ENCODE peak calls at places on chromosomes 13 and 19, in eight cellular contexts. P, T, Q, G, N, I, J and M are unnamed samples.

GRCh38 chr13:83895994-83896580 is 13.8 kb upstream of the SLITRK1 start:
- DNase-seq in P (no peak), T (peak), Q (no peak), G (no peak), N (no peak), I (no peak), J (no peak), M (no peak)

GRCh38 chr13:34777914-34778303 is 164.2 kb upstream of the NBEA start:
- DNase-seq in P (no peak), T (no peak), Q (no peak), G (no peak), N (no peak), I (no peak), J (no peak), M (no peak)

GRCh38 chr13:46516624-46517318 is 36.2 kb upstream of the LRCH1 start:
- DNase-seq in P (no peak), T (peak), Q (no peak), G (no peak), N (no peak), I (no peak), J (no peak), M (no peak)

GRCh38 chr13:74930402-74931165 is 551.4 kb downstream of the TBC1D4 start:
- DNase-seq in P (no peak), T (peak), Q (no peak), G (no peak), N (no peak), I (no peak), J (no peak), M (no peak)

GRCh38 chr13:113506025-113506685 is 15.6 kb upstream of the DCUN1D2 start:
- DNase-seq in P (no peak), T (no peak), Q (no peak), G (no peak), N (no peak), I (no peak), J (peak), M (no peak)

GRCh38 chr13:25625361-25625760 is 253.6 kb downstream of the ATP8A2 start:
- DNase-seq in P (no peak), T (no peak), Q (no peak), G (no peak), N (no peak), I (no peak), J (no peak), M (no peak)

GRCh38 chr13:30679483-30680330 is 55.6 kb upstream of the ALOX5AP start:
- DNase-seq in P (peak), T (peak), Q (no peak), G (peak), N (no peak), I (no peak), J (peak), M (peak)

GRCh38 chr13:72643339-72643989 is 84.0 kb downstream of the MZT1 start:
- DNase-seq in P (peak), T (peak), Q (peak), G (peak), N (no peak), I (no peak), J (peak), M (peak)

GRCh38 chr13:24124789-24125476 is 35.6 kb upstream of the SPATA13 start:
- DNase-seq in P (peak), T (no peak), Q (no peak), G (peak), N (no peak), I (no peak), J (no peak), M (peak)

GRCh38 chr19:2761876-2762782 is 20.9 kb downstream of the SGTA start:
- DNase-seq in P (no peak), T (no peak), Q (no peak), G (no peak), N (no peak), I (no peak), J (no peak), M (no peak)

GRCh38 chr13:114035583-114036501 is 62.0 kb upstream of the C13orf46 start:
- DNase-seq in P (peak), T (no peak), Q (no peak), G (no peak), N (no peak), I (no peak), J (no peak), M (no peak)

DNA sequence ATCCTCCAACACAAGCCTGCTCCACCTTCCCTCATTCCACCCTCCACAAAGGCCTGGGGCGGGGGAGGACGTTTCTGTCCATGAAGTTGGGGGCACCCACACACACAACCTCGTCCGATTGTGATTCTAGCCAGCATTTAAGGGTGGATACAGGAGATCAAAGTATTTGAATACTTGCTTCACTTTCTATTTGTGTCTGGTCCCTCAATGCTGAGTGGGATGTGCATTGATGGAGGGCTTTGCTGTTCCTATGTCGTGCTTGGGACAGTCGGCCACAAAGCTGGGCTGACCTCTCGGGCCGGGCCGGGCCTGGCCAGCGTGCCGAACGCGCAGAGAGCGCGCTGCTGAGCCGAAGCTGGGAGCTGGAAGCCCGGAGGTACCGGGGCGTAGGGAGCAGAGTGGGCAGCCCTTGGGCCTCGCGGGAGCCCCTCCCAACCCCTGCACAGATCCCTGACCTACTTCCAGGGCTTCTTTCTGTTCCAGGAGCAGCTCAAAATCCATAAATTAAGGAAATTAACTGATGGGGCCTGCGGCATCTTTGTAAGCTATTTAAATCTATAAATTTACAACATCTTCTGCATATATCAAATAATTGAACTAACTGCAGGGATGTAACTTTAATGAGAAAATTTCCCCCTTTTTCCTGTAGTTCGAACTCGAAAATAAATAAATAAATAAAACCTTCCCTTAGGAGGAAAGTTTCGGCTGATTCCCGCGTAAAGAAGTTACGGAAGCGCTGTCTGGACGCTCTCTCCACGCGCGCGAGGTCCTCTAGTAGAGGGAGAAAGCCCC is 1.9 kb upstream of the KCTD15 start:
- DNase-seq in P (no peak), T (peak), Q (no peak), G (no peak), N (peak), I (no peak), J (no peak), M (no peak)
- TF ChIP-seq CTCF in P (no peak), T (no peak), Q (no peak), G (no peak), N (no peak), I (no peak), J (no peak), M (no peak)

GRCh38 chr13:27425918-27426630 is 1.7 kb downstream of the GTF3A start:
- DNase-seq in P (peak), T (peak), Q (peak), G (peak), N (peak), I (peak), J (peak), M (peak)
- TF ChIP-seq CTCF in P (peak), T (peak), Q (no peak), G (peak), N (peak), I (no peak), J (peak), M (peak)

DNA sequence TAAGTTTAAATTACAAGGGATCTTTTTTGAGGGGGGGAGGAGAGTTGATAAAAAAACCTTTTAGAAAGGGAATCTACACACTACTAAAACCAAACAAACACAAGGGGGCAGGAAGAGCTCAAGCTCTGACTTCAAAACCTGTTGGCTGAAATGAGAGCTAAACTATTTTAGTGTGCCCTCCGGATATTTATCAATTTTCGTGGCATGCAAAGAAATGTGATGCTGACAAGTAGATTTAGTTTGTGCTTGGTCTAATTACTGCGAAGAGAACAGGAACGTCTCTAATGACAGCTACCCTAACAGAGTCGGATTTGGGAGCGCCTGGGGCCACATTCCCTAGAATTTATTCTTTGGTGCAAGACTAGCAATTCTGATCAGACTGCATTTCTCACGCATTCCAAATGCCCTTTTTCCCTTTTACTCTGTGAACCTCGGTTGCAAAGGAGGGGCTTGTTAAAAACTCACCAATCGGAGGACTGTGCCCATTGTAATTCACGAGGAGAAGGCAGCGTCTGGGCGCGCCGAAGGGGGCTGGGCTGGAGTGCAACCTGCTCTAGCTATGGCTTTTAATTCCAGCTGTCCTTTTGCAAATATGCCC is 804 bp upstream of the FREM2 start:
- DNase-seq in P (peak), T (peak), Q (no peak), G (peak), N (no peak), I (no peak), J (no peak), M (no peak)
- TF ChIP-seq CTCF in P (peak), T (no peak), Q (no peak), G (no peak), N (no peak), I (no peak), J (peak), M (no peak)

GRCh38 chr19:306151-306900 is 15.1 kb upstream of the PLPP2 start:
- DNase-seq in P (no peak), T (no peak), Q (no peak), G (no peak), N (no peak), I (peak), J (no peak), M (no peak)
- TF ChIP-seq CTCF in P (no peak), T (no peak), Q (no peak), G (no peak), N (no peak), I (no peak), J (no peak), M (no peak)

GRCh38 chr19:16193466-16193865 is 4.2 kb upstream of the AP1M1 start:
- DNase-seq in P (no peak), T (no peak), Q (no peak), G (no peak), N (no peak), I (no peak), J (no peak), M (no peak)

GRCh38 chr19:16190736-16191135 is 5.5 kb downstream of the FAM32A start:
- DNase-seq in P (no peak), T (no peak), Q (no peak), G (no peak), N (no peak), I (no peak), J (no peak), M (no peak)

GRCh38 chr19:16188521-16188920 is 3.3 kb downstream of the FAM32A start:
- DNase-seq in P (no peak), T (no peak), Q (no peak), G (no peak), N (no peak), I (no peak), J (no peak), M (no peak)

GRCh38 chr19:16190198-16190597 is 5.0 kb downstream of the FAM32A start:
- DNase-seq in P (no peak), T (no peak), Q (no peak), G (no peak), N (no peak), I (no peak), J (no peak), M (no peak)

DNA sequence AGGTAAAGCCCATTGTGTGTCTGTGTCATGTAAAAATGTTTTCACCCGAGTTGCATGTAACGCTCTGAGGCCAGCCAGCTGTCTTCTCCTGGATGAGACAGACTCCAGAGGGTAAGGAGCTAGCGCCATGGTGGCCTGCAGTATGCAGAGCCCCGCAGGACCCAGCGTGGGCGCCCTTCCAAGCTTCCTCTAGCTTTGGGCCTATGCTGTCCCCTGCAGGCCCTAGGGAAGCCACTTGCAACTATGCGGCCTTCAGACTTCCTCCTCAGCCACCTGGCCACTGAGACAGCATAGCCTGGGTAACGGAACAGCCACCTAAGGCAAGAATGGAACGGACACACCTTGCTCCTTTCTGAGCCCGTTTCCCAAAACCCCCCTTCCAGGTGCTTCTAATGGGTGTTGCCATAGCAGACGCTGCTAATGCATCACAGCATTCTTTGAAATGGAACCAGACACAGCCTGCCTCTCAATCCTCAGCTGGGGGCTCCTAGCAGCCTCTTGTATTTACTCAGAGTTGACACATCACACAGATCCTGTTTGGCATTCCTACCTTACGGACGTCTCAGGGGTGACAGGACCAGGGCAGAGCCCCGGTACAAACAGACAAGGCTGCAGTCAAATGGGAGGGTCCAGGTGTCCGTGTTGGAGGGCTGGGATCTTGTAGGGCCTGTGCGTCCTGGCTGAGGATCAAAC is 6.2 kb downstream of the FAM32A start:
- DNase-seq in P (no peak), T (no peak), Q (no peak), G (no peak), N (no peak), I (no peak), J (no peak), M (no peak)
- TF ChIP-seq CTCF in P (no peak), T (no peak), Q (peak), G (no peak), N (no peak), I (no peak), J (no peak), M (no peak)

DNA sequence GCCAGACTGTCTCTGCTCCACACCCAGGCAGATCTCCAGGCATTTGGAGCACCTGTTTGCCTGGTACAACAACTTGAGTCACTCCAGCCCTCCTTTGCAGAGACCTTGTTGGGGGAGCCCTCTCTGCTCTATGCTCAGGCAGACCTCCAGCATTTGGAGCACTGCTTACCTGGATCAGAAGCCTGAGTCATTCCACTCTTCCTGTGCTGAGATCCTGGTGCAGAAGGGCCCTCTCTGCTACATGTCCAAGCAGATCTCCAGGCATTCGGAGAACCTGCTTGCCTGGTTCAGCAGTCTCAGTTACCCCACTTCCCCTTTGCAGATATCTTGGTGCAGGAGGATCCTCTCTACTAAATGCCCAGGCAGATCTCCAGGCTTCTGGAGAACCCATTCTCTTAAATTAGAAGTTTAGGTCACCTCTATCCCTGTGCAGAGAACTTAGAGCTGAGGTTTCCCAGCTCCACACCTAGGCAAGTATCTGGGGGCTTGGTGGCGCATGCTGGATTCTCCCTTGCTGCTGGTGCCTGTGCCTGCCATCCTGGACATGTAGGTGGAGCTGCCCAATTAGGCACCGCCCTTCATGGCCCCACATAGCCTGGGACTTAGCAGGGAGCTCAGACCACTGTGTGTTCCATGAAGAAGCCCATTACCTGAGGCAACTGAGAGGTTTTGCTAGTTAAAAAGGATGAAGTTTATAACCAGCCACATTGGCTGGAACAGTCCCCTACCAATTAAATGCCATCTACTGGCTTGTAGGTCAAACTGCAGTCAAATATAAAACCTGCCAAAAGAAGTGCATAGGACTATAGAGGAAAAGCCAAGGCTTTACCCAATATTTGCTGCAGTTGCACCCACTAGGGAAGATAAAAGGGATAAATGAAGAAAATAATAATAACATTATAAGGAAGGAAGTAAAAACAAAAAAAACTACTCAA is 97.6 kb upstream of the SLITRK6 start:
- DNase-seq in P (no peak), T (no peak), Q (no peak), G (no peak), N (no peak), I (no peak), J (no peak), M (no peak)
- TF ChIP-seq CTCF in P (no peak), T (no peak), Q (no peak), G (no peak), N (no peak), I (no peak), J (peak), M (no peak)

GRCh38 chr19:32322541-32322940 is 22.9 kb upstream of the ZNF507 start:
- DNase-seq in P (no peak), T (no peak), Q (no peak), G (no peak), N (no peak), I (no peak), J (no peak), M (no peak)

GRCh38 chr19:32316034-32316433 is 29.4 kb upstream of the ZNF507 start:
- DNase-seq in P (peak), T (no peak), Q (no peak), G (no peak), N (no peak), I (peak), J (no peak), M (no peak)

GRCh38 chr19:32317045-32317444 is 28.4 kb upstream of the ZNF507 start:
- DNase-seq in P (no peak), T (no peak), Q (no peak), G (no peak), N (no peak), I (no peak), J (no peak), M (no peak)

GRCh38 chr19:32313866-32314265 is 31.5 kb upstream of the ZNF507 start:
- DNase-seq in P (no peak), T (no peak), Q (no peak), G (no peak), N (no peak), I (peak), J (no peak), M (no peak)

GRCh38 chr19:32318884-32319520 is 26.4 kb upstream of the ZNF507 start:
- DNase-seq in P (peak), T (peak), Q (peak), G (no peak), N (no peak), I (no peak), J (no peak), M (no peak)
- TF ChIP-seq CTCF in P (peak), T (no peak), Q (no peak), G (peak), N (no peak), I (no peak), J (no peak), M (peak)

GRCh38 chr19:41920878-41921277 is 7.4 kb downstream of the ERFL start:
- DNase-seq in P (no peak), T (no peak), Q (no peak), G (no peak), N (no peak), I (no peak), J (peak), M (no peak)
- TF ChIP-seq CTCF in P (no peak), T (no peak), Q (no peak), G (no peak), N (no peak), I (no peak), J (no peak), M (no peak)